ENCODE peak calls at places on chromosomes 13 and 19, in ten cellular contexts. K is astrocyte, D is neuronal stem cell, V is fibroblast of lung, F is mesendoderm, O is H9, E is DND-41, S is MM.1S, T is HCT116, Q is IMR-90. X is an unnamed sample.

GRCh38 chr19:29866011-29866410 is 54.2 kb downstream of the CCNE1 start:
- DNase-seq in K (no peak), D (no peak), V (no peak), F (no peak), O (no peak), E (no peak), S (no peak), T (no peak), Q (no peak), X (no peak)

GRCh38 chr13:44271031-44271433 is 102.6 kb upstream of the SERP2 start:
- DNase-seq in K (peak), D (no peak), V (peak), F (no peak), O (no peak), E (no peak), S (no peak), T (no peak), Q (peak), X (no peak)

GRCh38 chr13:80336335-80336734 is 4.6 kb downstream of the SPRY2 start:
- DNase-seq in K (peak), D (no peak), V (peak), F (no peak), O (no peak), E (no peak), S (no peak), T (no peak), Q (peak), X (no peak)

GRCh38 chr13:34044041-34044440 is 226.1 kb downstream of the RFC3 start:
- DNase-seq in K (peak), D (no peak), V (peak), F (peak), O (no peak), E (no peak), S (no peak), T (no peak), Q (no peak), X (no peak)

GRCh38 chr19:20912973-20913372 is 10.1 kb upstream of the ZNF85 start:
- DNase-seq in K (no peak), D (no peak), V (no peak), F (no peak), O (no peak), E (no peak), S (no peak), T (no peak), Q (no peak), X (no peak)

GRCh38 chr19:49205114-49205513 is 47.5 kb downstream of the TRPM4 start:
- DNase-seq in K (no peak), D (no peak), V (no peak), F (no peak), O (no peak), E (no peak), S (no peak), T (no peak), Q (no peak), X (no peak)

GRCh38 chr13:26502826-26503225 is 54.7 kb upstream of the WASF3 start:
- DNase-seq in K (peak), D (no peak), V (peak), F (peak), O (peak), E (no peak), S (no peak), T (no peak), Q (peak), X (no peak)

GRCh38 chr13:114134111-114134943 is 1.9 kb upstream of the RASA3 start:
- DNase-seq in K (no peak), D (no peak), V (no peak), F (no peak), O (no peak), E (no peak), S (no peak), T (no peak), Q (no peak), X (no peak)

GRCh38 chr19:42098781-42099180 is 22.8 kb downstream of the ZNF574 start:
- DNase-seq in K (no peak), D (no peak), V (no peak), F (no peak), O (no peak), E (no peak), S (no peak), T (no peak), Q (no peak), X (no peak)

GRCh38 chr13:109747524-109747923 is 38.9 kb downstream of the IRS2 start:
- DNase-seq in K (no peak), D (no peak), V (no peak), F (no peak), O (no peak), E (no peak), S (no peak), T (no peak), Q (no peak), X (no peak)

GRCh38 chr13:64755961-64756360 is 2474.2 kb downstream of the PCDH9 start:
- DNase-seq in K (peak), D (no peak), V (peak), F (no peak), O (no peak), E (no peak), S (no peak), T (no peak), Q (no peak), X (no peak)

GRCh38 chr13:30340367-30341184 is 33.2 kb upstream of the KATNAL1 start:
- DNase-seq in K (peak), D (no peak), V (peak), F (peak), O (no peak), E (no peak), S (no peak), T (peak), Q (peak), X (no peak)

GRCh38 chr19:56946164-56946563 is 105.6 kb upstream of the PEG3 start:
- DNase-seq in K (no peak), D (peak), V (no peak), F (peak), O (no peak), E (no peak), S (no peak), T (no peak), Q (no peak), X (no peak)

GRCh38 chr19:33225458-33225925 is at the start of gene SLC7A10:
- DNase-seq in K (no peak), D (no peak), V (no peak), F (no peak), O (no peak), E (no peak), S (no peak), T (no peak), Q (no peak), X (no peak)

GRCh38 chr13:97492257-97492656 is 58.3 kb downstream of the RAP2A start:
- DNase-seq in K (no peak), D (no peak), V (no peak), F (no peak), O (no peak), E (no peak), S (no peak), T (no peak), Q (no peak), X (no peak)

GRCh38 chr13:24784319-24784718 is 20.4 kb downstream of the RNF17 start:
- DNase-seq in K (no peak), D (no peak), V (no peak), F (no peak), O (no peak), E (no peak), S (no peak), T (no peak), Q (no peak), X (no peak)

GRCh38 chr19:47157455-47158321 is 27.1 kb downstream of the SAE1 start:
- DNase-seq in K (peak), D (peak), V (peak), F (peak), O (peak), E (peak), S (peak), T (no peak), Q (peak), X (peak)

GRCh38 chr19:49409441-49410029 is 13.7 kb downstream of the PTH2 start:
- DNase-seq in K (no peak), D (no peak), V (no peak), F (no peak), O (no peak), E (peak), S (no peak), T (no peak), Q (no peak), X (no peak)

GRCh38 chr13:109500146-109500773 is 286.1 kb downstream of the IRS2 start:
- DNase-seq in K (no peak), D (peak), V (peak), F (peak), O (peak), E (no peak), S (no peak), T (no peak), Q (peak), X (no peak)

GRCh38 chr19:32997716-32998355 is 25.8 kb downstream of the FAAP24 start:
- DNase-seq in K (no peak), D (no peak), V (no peak), F (no peak), O (no peak), E (no peak), S (no peak), T (no peak), Q (no peak), X (no peak)

GRCh38 chr13:77042566-77043177 is 15.7 kb upstream of the FBXL3 start:
- DNase-seq in K (no peak), D (no peak), V (no peak), F (no peak), O (no peak), E (no peak), S (no peak), T (no peak), Q (peak), X (no peak)

GRCh38 chr19:29767039-29767735 is 44.6 kb upstream of the CCNE1 start:
- DNase-seq in K (no peak), D (no peak), V (no peak), F (no peak), O (no peak), E (no peak), S (no peak), T (no peak), Q (no peak), X (no peak)

GRCh38 chr13:101875717-101876393 is 423.4 kb downstream of the ITGBL1 start:
- DNase-seq in K (peak), D (no peak), V (peak), F (peak), O (no peak), E (no peak), S (no peak), T (no peak), Q (peak), X (no peak)

GRCh38 chr13:62357887-62358645 is 942.4 kb upstream of the PCDH20 start:
- DNase-seq in K (peak), D (peak), V (peak), F (peak), O (peak), E (no peak), S (peak), T (peak), Q (peak), X (peak)

GRCh38 chr19:42191855-42192254 is 25.6 kb downstream of the DEDD2 start:
- DNase-seq in K (peak), D (no peak), V (peak), F (no peak), O (no peak), E (no peak), S (no peak), T (peak), Q (peak), X (no peak)

GRCh38 chr13:83221813-83222241 is 660.4 kb downstream of the SLITRK1 start:
- DNase-seq in K (peak), D (no peak), V (peak), F (no peak), O (no peak), E (no peak), S (peak), T (no peak), Q (peak), X (no peak)

GRCh38 chr13:76512676-76513277 is 373.4 kb downstream of the KCTD12 start:
- DNase-seq in K (peak), D (no peak), V (peak), F (no peak), O (no peak), E (no peak), S (no peak), T (no peak), Q (peak), X (no peak)

GRCh38 chr19:41362143-41362847 is 1.7 kb downstream of the B9D2 start:
- DNase-seq in K (no peak), D (no peak), V (no peak), F (no peak), O (no peak), E (no peak), S (no peak), T (no peak), Q (no peak), X (no peak)

GRCh38 chr19:18292460-18292809 is 11.0 kb upstream of the JUND start:
- DNase-seq in K (no peak), D (no peak), V (no peak), F (peak), O (peak), E (no peak), S (no peak), T (no peak), Q (no peak), X (peak)

GRCh38 chr13:36841411-36841810 is 22.4 kb downstream of the RFXAP start:
- DNase-seq in K (no peak), D (no peak), V (peak), F (no peak), O (no peak), E (no peak), S (no peak), T (no peak), Q (no peak), X (no peak)

GRCh38 chr19:33282036-33282686 is 20.2 kb downstream of the CEBPA start:
- DNase-seq in K (no peak), D (no peak), V (no peak), F (no peak), O (no peak), E (no peak), S (no peak), T (no peak), Q (no peak), X (no peak)

GRCh38 chr19:16452321-16452720 is 19.4 kb downstream of the EPS15L1 start:
- DNase-seq in K (no peak), D (no peak), V (no peak), F (peak), O (no peak), E (no peak), S (no peak), T (no peak), Q (no peak), X (peak)

GRCh38 chr19:8576273-8576993 is 809 bp downstream of the MYO1F start:
- DNase-seq in K (no peak), D (no peak), V (no peak), F (no peak), O (no peak), E (no peak), S (no peak), T (no peak), Q (no peak), X (no peak)

GRCh38 chr19:51921949-51922348 is 5.3 kb upstream of the ZNF613 start:
- DNase-seq in K (no peak), D (no peak), V (no peak), F (no peak), O (no peak), E (peak), S (no peak), T (no peak), Q (no peak), X (no peak)

GRCh38 chr19:51926426-51926783 is 867 bp upstream of the ZNF613 start:
- DNase-seq in K (no peak), D (no peak), V (no peak), F (no peak), O (no peak), E (no peak), S (no peak), T (no peak), Q (no peak), X (no peak)

GRCh38 chr19:51926784-51927741 is at the start of gene ZNF613:
- DNase-seq in K (peak), D (peak), V (peak), F (peak), O (peak), E (peak), S (peak), T (peak), Q (peak), X (peak)

GRCh38 chr19:51931921-51932320 is 4.6 kb downstream of the ZNF613 start:
- DNase-seq in K (no peak), D (no peak), V (no peak), F (peak), O (no peak), E (no peak), S (no peak), T (no peak), Q (no peak), X (no peak)

DNA sequence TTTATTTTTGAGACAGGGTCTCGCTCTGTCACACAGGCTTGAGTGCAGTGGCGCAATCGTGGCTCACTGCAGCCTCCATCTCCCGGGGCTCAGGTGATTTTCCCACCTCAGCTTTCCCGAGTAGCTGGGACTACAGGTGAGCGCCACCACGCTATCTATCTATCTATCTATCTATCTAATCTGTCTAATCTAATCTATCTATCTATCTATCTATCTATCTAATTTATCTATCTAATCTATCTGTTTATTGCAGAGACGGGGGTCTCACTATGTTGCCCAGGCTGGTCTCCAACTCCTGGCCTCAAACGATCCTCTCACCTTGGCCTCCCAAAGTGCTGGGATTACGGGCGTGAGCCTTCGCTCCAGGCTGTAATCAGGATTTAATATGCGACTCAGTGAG is 587 bp downstream of the ZNF613 start:
- DNase-seq in K (no peak), D (no peak), V (no peak), F (no peak), O (no peak), E (no peak), S (no peak), T (no peak), Q (no peak), X (no peak)
- H3K9ac ChIP-seq in K (peak), D (no peak), V (peak), F (peak), O (peak), E (peak), S (no peak), T (peak), Q (peak), X (no peak)

GRCh38 chr19:38679839-38680238 is 32.4 kb downstream of the ACTN4 start:
- DNase-seq in K (peak), D (no peak), V (peak), F (no peak), O (no peak), E (no peak), S (no peak), T (no peak), Q (peak), X (no peak)

GRCh38 chr19:38683393-38684077 is 36.1 kb downstream of the ACTN4 start:
- DNase-seq in K (peak), D (no peak), V (peak), F (peak), O (peak), E (peak), S (peak), T (peak), Q (peak), X (peak)

GRCh38 chr19:38684078-38684861 is 36.8 kb downstream of the ACTN4 start:
- DNase-seq in K (peak), D (no peak), V (peak), F (peak), O (peak), E (no peak), S (peak), T (peak), Q (peak), X (no peak)

GRCh38 chr19:38682872-38683392 is 35.5 kb downstream of the ACTN4 start:
- DNase-seq in K (no peak), D (no peak), V (no peak), F (no peak), O (no peak), E (no peak), S (no peak), T (no peak), Q (no peak), X (no peak)

GRCh38 chr19:38682195-38682867 is 34.9 kb downstream of the ACTN4 start:
- DNase-seq in K (no peak), D (no peak), V (no peak), F (no peak), O (no peak), E (no peak), S (no peak), T (no peak), Q (no peak), X (no peak)
- H3K9ac ChIP-seq in K (peak), D (no peak), V (no peak), F (no peak), O (no peak), E (no peak), S (no peak), T (peak), Q (no peak), X (no peak)

GRCh38 chr19:38434549-38435051 is 1.1 kb downstream of the RYR1 start:
- DNase-seq in K (no peak), D (no peak), V (no peak), F (peak), O (peak), E (no peak), S (no peak), T (no peak), Q (no peak), X (peak)
- H3K9ac ChIP-seq in K (no peak), D (no peak), V (no peak), F (peak), O (peak), E (no peak), S (no peak), T (no peak), Q (no peak), X (no peak)

GRCh38 chr13:42078113-42078769 is 29.8 kb downstream of the DGKH start:
- DNase-seq in K (no peak), D (no peak), V (no peak), F (peak), O (peak), E (no peak), S (no peak), T (no peak), Q (no peak), X (no peak)
- H3K9ac ChIP-seq in K (no peak), D (no peak), V (no peak), F (no peak), O (no peak), E (no peak), S (no peak), T (no peak), Q (no peak), X (no peak)

GRCh38 chr13:32031025-32031814 is at the start of gene FRY:
- DNase-seq in K (peak), D (peak), V (peak), F (peak), O (peak), E (peak), S (peak), T (peak), Q (peak), X (peak)

GRCh38 chr13:32032780-32033179 is 1.2 kb downstream of the FRY start:
- DNase-seq in K (no peak), D (no peak), V (no peak), F (no peak), O (no peak), E (no peak), S (no peak), T (no peak), Q (no peak), X (no peak)

GRCh38 chr13:32033744-32034143 is 2.2 kb downstream of the FRY start:
- DNase-seq in K (no peak), D (no peak), V (no peak), F (no peak), O (no peak), E (no peak), S (no peak), T (no peak), Q (peak), X (no peak)

GRCh38 chr13:32029684-32030083 is 1.9 kb upstream of the FRY start:
- DNase-seq in K (no peak), D (no peak), V (no peak), F (no peak), O (no peak), E (no peak), S (no peak), T (no peak), Q (no peak), X (no peak)

GRCh38 chr13:32031815-32032345 is 306 bp downstream of the FRY start:
- DNase-seq in K (no peak), D (no peak), V (no peak), F (peak), O (no peak), E (no peak), S (no peak), T (no peak), Q (no peak), X (no peak)
- H3K9ac ChIP-seq in K (peak), D (no peak), V (peak), F (no peak), O (no peak), E (no peak), S (peak), T (no peak), Q (peak), X (no peak)

X was measured in H1.